ENCODE peak calls at places on chromosomes 3 and 15, in four cellular contexts. X, Q, S and Z are unnamed samples.
A peak's percentile ranks its signal among the peaks of the same experiment; 100 is the strongest.

GRCh38 chr3:195162033-195162669 is 108.8 kb downstream of the XXYLT1 start:
- DNase-seq in X (no peak), Q (no peak), S (no peak), Z (no peak)

GRCh38 chr3:43082457-43082856 is 23.4 kb downstream of the POMGNT2 start:
- DNase-seq in S (no peak), Q (no peak), X (no peak), Z (no peak)

GRCh38 chr3:109887293-109887692 is 549.9 kb upstream of the DPPA4 start:
- DNase-seq in Q (no peak), S (no peak), X (no peak), Z (no peak)

GRCh38 chr3:52128118-52128683 is 26.0 kb downstream of the POC1A start:
- DNase-seq in Q (peak; percentile 15), X (no peak), S (no peak), Z (peak; percentile 32)

GRCh38 chr3:45409921-45410320 is 21.5 kb downstream of the LARS2 start:
- DNase-seq in S (no peak), X (no peak), Q (no peak), Z (peak; percentile 21)

GRCh38 chr15:48084759-48085420 is 35.9 kb upstream of the SLC24A5 start:
- DNase-seq in S (peak; percentile 5), X (no peak), Q (no peak), Z (no peak)

GRCh38 chr15:39908186-39908585 is 11.9 kb downstream of the GPR176 start:
- DNase-seq in X (no peak), Q (peak; percentile 76), S (no peak), Z (peak; percentile 92)

GRCh38 chr15:37931868-37932267 is 2.6 kb upstream of the TMCO5A start:
- DNase-seq in X (no peak), Q (no peak), S (no peak), Z (peak; percentile 25)

GRCh38 chr3:173217127-173217526 is 76.1 kb upstream of the SPATA16 start:
- DNase-seq in S (no peak), Q (no peak), X (no peak), Z (no peak)

GRCh38 chr3:106302451-106303221 is 433.8 kb upstream of the CBLB start:
- DNase-seq in X (no peak), S (no peak), Q (no peak), Z (no peak)

GRCh38 chr3:162217603-162218002 is 721.0 kb downstream of the OTOL1 start:
- DNase-seq in Q (no peak), X (no peak), S (no peak), Z (peak; percentile 64)

GRCh38 chr15:98330258-98330657 is 318.1 kb upstream of the IGF1R start:
- DNase-seq in Q (no peak), S (no peak), X (no peak), Z (no peak)

GRCh38 chr3:186638259-186638658 is 1.9 kb upstream of the FETUB start:
- DNase-seq in S (no peak), X (no peak), Q (no peak), Z (no peak)

GRCh38 chr15:48385431-48385830 is 54.2 kb downstream of the DUT start:
- DNase-seq in X (no peak), S (no peak), Q (no peak), Z (peak; percentile 89)

GRCh38 chr3:82496890-82497560 is 735.6 kb upstream of the GBE1 start:
- DNase-seq in Q (no peak), X (no peak), S (no peak), Z (no peak)

GRCh38 chr3:126753191-126754160 is 49.4 kb downstream of the CHCHD6 start:
- DNase-seq in Q (no peak), X (no peak), S (no peak), Z (peak; percentile 80)

GRCh38 chr3:126521122-126521891 is 2.6 kb upstream of the CHST13 start:
- DNase-seq in S (no peak), X (no peak), Q (no peak), Z (no peak)

GRCh38 chr15:62164500-62165028 is 521 bp downstream of the C2CD4B start:
- DNase-seq in Q (no peak), X (no peak), S (no peak), Z (peak; percentile 12)

GRCh38 chr3:98806583-98806982 is 43.4 kb downstream of the ST3GAL6 start:
- DNase-seq in S (no peak), X (no peak), Q (no peak), Z (no peak)

GRCh38 chr3:136752327-136753111 is at the start of gene STAG1:
- DNase-seq in Q (peak; percentile 84), S (peak; percentile 99), X (peak; percentile 99), Z (peak; percentile 99)

GRCh38 chr15:70375006-70375409 is 277.3 kb upstream of the TLE3 start:
- DNase-seq in S (no peak), X (no peak), Q (no peak), Z (peak; percentile 25)

GRCh38 chr3:102074951-102075350 is 225.6 kb downstream of the NFKBIZ start:
- DNase-seq in X (no peak), S (no peak), Q (no peak), Z (peak; percentile 74)

GRCh38 chr3:66442254-66443249 is 58.3 kb downstream of the LRIG1 start:
- DNase-seq in S (no peak), X (no peak), Q (no peak), Z (peak; percentile 92)

GRCh38 chr15:24856397-24857093 is 98.2 kb upstream of the SNRPN start:
- DNase-seq in S (no peak), Q (no peak), X (no peak), Z (no peak)

GRCh38 chr3:33919312-33919711 is 120.9 kb downstream of the PDCD6IP start:
- DNase-seq in Q (no peak), X (no peak), S (no peak), Z (no peak)

GRCh38 chr3:129645291-129645690 is 38.8 kb upstream of the PLXND1 start:
- DNase-seq in S (no peak), X (no peak), Q (no peak), Z (no peak)

GRCh38 chr3:12662593-12663310 is 1.2 kb downstream of the RAF1 start:
- DNase-seq in Q (no peak), X (peak; percentile 5), S (no peak), Z (peak; percentile 75)

GRCh38 chr3:31871939-31872507 is 109.0 kb downstream of the OSBPL10 start:
- DNase-seq in S (no peak), Q (no peak), X (no peak), Z (no peak)

GRCh38 chr3:146308682-146309081 is 57.8 kb upstream of the PLSCR4 start:
- DNase-seq in Q (peak; percentile 48), X (no peak), S (no peak), Z (peak; percentile 70)